ENCODE peak calls at places on chromosomes 3 and 15, in eight cellular contexts. R is occipital lobe; N is stimulated activated CD4-positive, alpha-beta T cell treated with anti-CD3 and anti-CD28 coated beads, Interleukin-1b, Interleukin-23, amount 100 ng/mL, for 48 hours; G is GM19239; W is stimulated activated naive B cell treated with anti-CD40 and anti-IgM and Interleukin-4, amounts not matched to agents 10 μg/mL and 1 μg/mL and 100 μg/mL, for 72 hours; T is upper lobe of left lung; D is RPMI8226; L is colonic mucosa. I is an unnamed sample.

GRCh38 chr3:123586966-123587365 is 2.1 kb upstream of the HACD2 start:
- DNase-seq in G (no peak), T (no peak), W (no peak), L (no peak), R (no peak), N (no peak), D (no peak), I (no peak)

GRCh38 chr15:39125904-39126303 is 455.0 kb upstream of the THBS1 start:
- DNase-seq in G (peak), N (peak), R (no peak), D (peak), L (peak), T (no peak), W (no peak), I (no peak)

GRCh38 chr15:29039466-29040366 is 153.9 kb downstream of the APBA2 start:
- DNase-seq in G (no peak), R (no peak), N (peak), W (no peak), T (no peak), L (no peak), D (no peak), I (no peak)

GRCh38 chr15:70447927-70448698 is 315.2 kb downstream of the UACA start:
- DNase-seq in R (no peak), D (peak), W (peak), G (no peak), T (peak), L (peak), N (peak), I (no peak)

GRCh38 chr15:66877558-66878285 is 175.7 kb downstream of the SMAD6 start:
- DNase-seq in N (no peak), D (no peak), L (no peak), G (no peak), T (no peak), W (no peak), R (no peak), I (no peak)

GRCh38 chr15:81809543-81809942 is 236.3 kb downstream of the MEX3B start:
- DNase-seq in R (no peak), D (peak), W (peak), G (no peak), T (no peak), L (no peak), N (no peak), I (no peak)

GRCh38 chr15:85479071-85479647 is 98.8 kb downstream of the AKAP13 start:
- DNase-seq in G (no peak), L (no peak), D (no peak), R (no peak), N (no peak), W (no peak), T (no peak), I (no peak)

GRCh38 chr3:24365168-24365567 is 129.5 kb downstream of the THRB start:
- DNase-seq in T (no peak), G (no peak), L (peak), D (peak), W (no peak), R (no peak), N (no peak), I (peak)

GRCh38 chr15:65286704-65287514 is at the start of gene PARP16:
- DNase-seq in T (peak), W (peak), N (peak), R (peak), L (peak), G (peak), D (peak), I (peak)

GRCh38 chr15:50256188-50257041 is 9.1 kb downstream of the HDC start:
- DNase-seq in L (no peak), G (no peak), R (no peak), T (no peak), N (no peak), W (no peak), D (no peak), I (no peak)

GRCh38 chr15:101391981-101392566 is 97.0 kb upstream of the SNRPA1 start:
- DNase-seq in G (peak), T (no peak), R (no peak), W (no peak), D (no peak), L (no peak), N (no peak), I (no peak)

GRCh38 chr3:114872056-114872455 is 275.0 kb downstream of the ZBTB20 start:
- DNase-seq in D (no peak), T (no peak), W (no peak), N (no peak), L (no peak), R (no peak), G (no peak), I (no peak)

GRCh38 chr15:39789736-39790135 is 7.1 kb upstream of the FSIP1 start:
- DNase-seq in N (no peak), G (no peak), W (no peak), R (no peak), L (no peak), T (no peak), D (no peak), I (no peak)

GRCh38 chr15:70264014-70264492 is 166.3 kb upstream of the TLE3 start:
- DNase-seq in R (no peak), N (no peak), G (no peak), L (no peak), D (peak), W (peak), T (no peak), I (no peak)

GRCh38 chr15:63458021-63458420 is 46.4 kb upstream of the USP3 start:
- DNase-seq in R (no peak), L (no peak), T (no peak), G (no peak), N (no peak), D (no peak), W (no peak), I (no peak)

GRCh38 chr3:188169826-188170455 is 16.0 kb downstream of the LPP start:
- DNase-seq in W (no peak), T (no peak), D (no peak), R (no peak), G (no peak), N (peak), L (no peak), I (no peak)

GRCh38 chr15:55627730-55628368 is 39.7 kb upstream of the PYGO1 start:
- DNase-seq in T (no peak), W (no peak), D (peak), N (no peak), R (no peak), L (no peak), G (no peak), I (peak)

GRCh38 chr3:104628185-104628789 is 738.4 kb upstream of the ALCAM start:
- DNase-seq in G (peak), R (no peak), D (peak), T (no peak), N (no peak), L (no peak), W (no peak), I (no peak)

GRCh38 chr3:47475029-47475569 is 642 bp downstream of the SCAP start:
- DNase-seq in W (no peak), L (peak), R (no peak), G (peak), D (peak), T (no peak), N (no peak), I (peak)

GRCh38 chr15:58110999-58111717 is 27.0 kb upstream of the AQP9 start:
- DNase-seq in W (no peak), T (no peak), N (no peak), L (no peak), D (no peak), R (no peak), G (no peak), I (no peak)

GRCh38 chr3:133106169-133106568 is 68.0 kb downstream of the TMEM108 start:
- DNase-seq in D (no peak), G (no peak), R (no peak), W (no peak), N (no peak), T (no peak), L (no peak), I (no peak)

GRCh38 chr15:81279621-81280051 is 44.3 kb downstream of the STARD5 start:
- DNase-seq in D (no peak), G (no peak), R (no peak), L (no peak), T (no peak), W (no peak), N (no peak), I (no peak)

GRCh38 chr15:78093242-78094020 is 1.1 kb downstream of the SH2D7 start:
- DNase-seq in W (no peak), T (no peak), D (no peak), L (no peak), G (no peak), N (no peak), R (no peak), I (no peak)

GRCh38 chr15:49471733-49472132 is 48.7 kb downstream of the FGF7 start:
- DNase-seq in G (no peak), W (no peak), N (no peak), D (peak), T (no peak), L (no peak), R (no peak), I (no peak)

GRCh38 chr15:48644827-48645557 is 517 bp downstream of the FBN1 start:
- DNase-seq in N (no peak), D (no peak), L (no peak), G (peak), W (peak), T (peak), R (peak), I (no peak)

GRCh38 chr15:50463423-50464358 is 39.5 kb downstream of the USP8 start:
- DNase-seq in D (no peak), N (no peak), T (no peak), L (no peak), W (no peak), G (no peak), R (no peak), I (peak)

GRCh38 chr3:164641071-164641470 is 437.2 kb downstream of the SI start:
- DNase-seq in R (no peak), N (no peak), D (no peak), T (no peak), G (no peak), W (no peak), L (no peak), I (no peak)

GRCh38 chr3:54801977-54802376 is 125.9 kb downstream of the LRTM1 start:
- DNase-seq in G (no peak), T (no peak), N (no peak), W (no peak), D (no peak), R (no peak), L (no peak), I (no peak)

GRCh38 chr3:5095879-5096278 is 26.2 kb upstream of the ARL8B start:
- DNase-seq in D (no peak), G (no peak), T (peak), R (peak), L (no peak), W (no peak), N (peak), I (peak)

GRCh38 chr3:6717026-6717943 is 143.6 kb upstream of the GRM7 start:
- DNase-seq in W (peak), G (peak), L (no peak), N (no peak), R (no peak), D (peak), T (no peak), I (no peak)

GRCh38 chr3:113210608-113211369 is 568 bp upstream of the BOC start:
- DNase-seq in T (no peak), G (no peak), W (no peak), D (no peak), L (peak), R (no peak), N (no peak), I (no peak)

GRCh38 chr3:124934577-124934976 is at the start of gene MUC13:
- DNase-seq in T (no peak), W (no peak), G (no peak), D (no peak), L (peak), R (no peak), N (no peak), I (no peak)

GRCh38 chr15:82020588-82020987 is 25.2 kb downstream of the MEX3B start:
- DNase-seq in G (no peak), R (no peak), W (no peak), L (no peak), D (no peak), T (no peak), N (no peak), I (no peak)

GRCh38 chr15:29690765-29691475 is 131.3 kb downstream of the TJP1 start:
- DNase-seq in D (no peak), T (no peak), G (no peak), L (no peak), W (no peak), N (no peak), R (no peak), I (no peak)

GRCh38 chr3:156727519-156728205 is 53.3 kb downstream of the TIPARP start:
- DNase-seq in R (no peak), N (no peak), G (no peak), L (no peak), D (no peak), T (no peak), W (no peak), I (no peak)

GRCh38 chr3:171876651-171877272 is 33.6 kb downstream of the TMEM212 start:
- DNase-seq in R (no peak), D (no peak), L (no peak), N (no peak), G (no peak), T (no peak), W (no peak), I (no peak)

GRCh38 chr15:40045572-40046217 is 6.7 kb upstream of the SRP14 start:
- DNase-seq in T (no peak), D (peak), L (no peak), N (no peak), G (no peak), W (no peak), R (no peak), I (no peak)

GRCh38 chr3:105397974-105398373 is 31.3 kb downstream of the ALCAM start:
- DNase-seq in W (no peak), L (no peak), D (no peak), G (no peak), N (no peak), R (no peak), T (no peak), I (no peak)